ENCODE peak calls at places on chromosome 1, in five cellular contexts. N, K, P, C and E are unnamed samples.
A peak's percentile ranks its signal among the peaks of the same experiment; 100 is the strongest.

GRCh38 chr1:153494976-153495535 is 34.6 kb upstream of the S100A7 start:
- DNase-seq in N (peak; percentile 52), K (peak; percentile 66), P (peak; percentile 41), C (peak; percentile 73), E (peak; percentile 39)

GRCh38 chr1:12005488-12006166 is 13.7 kb upstream of the MIIP start:
- DNase-seq in N (no peak), K (no peak), P (no peak), C (no peak), E (no peak)

GRCh38 chr1:199759268-199759724 is 268.2 kb upstream of the NR5A2 start:
- DNase-seq in N (peak; percentile 10), K (no peak), P (no peak), C (peak; percentile 66), E (no peak)

GRCh38 chr1:220690140-220691038 is at the start of gene C1orf115:
- DNase-seq in N (peak; percentile 35), K (peak; percentile 63), P (no peak), C (peak; percentile 83), E (peak; percentile 93)

GRCh38 chr1:20442920-20443625 is 42.9 kb downstream of the CAMK2N1 start:
- DNase-seq in N (no peak), K (no peak), P (no peak), C (no peak), E (no peak)

GRCh38 chr1:30599721-30600120 is 123.7 kb downstream of the MATN1 start:
- DNase-seq in N (no peak), K (no peak), P (no peak), C (no peak), E (no peak)

GRCh38 chr1:185734929-185735666 is 907 bp downstream of the HMCN1 start:
- DNase-seq in N (peak; percentile 1), K (no peak), P (no peak), C (no peak), E (no peak)

GRCh38 chr1:10252508-10252907 is 42.1 kb downstream of the KIF1B start:
- DNase-seq in N (peak; percentile 34), K (no peak), P (no peak), C (peak; percentile 66), E (no peak)

GRCh38 chr1:55844322-55844721 is 629.2 kb upstream of the USP24 start:
- DNase-seq in N (no peak), K (no peak), P (no peak), C (no peak), E (no peak)

GRCh38 chr1:24266398-24266941 is 52.7 kb upstream of the GRHL3 start:
- DNase-seq in N (peak; percentile 77), K (no peak), P (no peak), C (peak; percentile 98), E (no peak)